ENCODE peak calls at places on chromosome 17, in nine cellular contexts. W is HCEC 1CT; L is progenitor cell of endocrine pancreas; K is T-cell; V is CD8-positive, alpha-beta T cell; S is caudate nucleus; Z is activated T-cell treated with anti-CD3 and anti-CD28 coated beads, Interleukin-2, amount 50 U/mL, for 72 hours; E is fibroblast of gingiva; X is activated naive CD8-positive, alpha-beta T cell treated with anti-CD3 and anti-CD28 coated beads, Interleukin-2, amount 50 U/mL, for 24 hours. C is an unnamed sample.

GRCh38 chr17:11023639-11024479 is 186.0 kb upstream of the PIRT start:
- DNase-seq in W (no peak), L (no peak), K (no peak), V (no peak), S (no peak), Z (no peak), E (no peak), X (no peak), C (no peak)

GRCh38 chr17:66737524-66737923 is 97.4 kb upstream of the CACNG5 start:
- DNase-seq in W (no peak), L (no peak), K (no peak), V (no peak), S (peak; percentile 26), Z (no peak), E (peak; percentile 45), X (no peak), C (no peak)

GRCh38 chr17:12078791-12079190 is 58.1 kb downstream of the MAP2K4 start:
- DNase-seq in W (peak; percentile 61), L (no peak), K (no peak), V (no peak), S (no peak), Z (no peak), E (peak; percentile 27), X (no peak), C (no peak)

GRCh38 chr17:69388791-69389442 is 25.6 kb upstream of the MAP2K6 start:
- DNase-seq in W (no peak), L (no peak), K (no peak), V (no peak), S (no peak), Z (no peak), E (no peak), X (no peak), C (no peak)

GRCh38 chr17:17545031-17545820 is 46.3 kb downstream of the PEMT start:
- DNase-seq in W (no peak), L (no peak), K (no peak), V (no peak), S (no peak), Z (no peak), E (peak; percentile 57), X (no peak), C (no peak)

GRCh38 chr17:68431661-68432071 is 25.6 kb downstream of the WIPI1 start:
- DNase-seq in W (peak; percentile 7), L (no peak), K (no peak), V (peak; percentile 20), S (peak; percentile 18), Z (peak; percentile 30), E (peak; percentile 27), X (peak; percentile 32), C (peak; percentile 28)

GRCh38 chr17:33686171-33686570 is 393.1 kb upstream of the ASIC2 start:
- DNase-seq in W (no peak), L (peak; percentile 14), K (no peak), V (no peak), S (no peak), Z (peak; percentile 16), E (no peak), X (peak; percentile 28), C (peak; percentile 27)

GRCh38 chr17:35345926-35346771 is 27.3 kb downstream of the SLFN11 start:
- DNase-seq in W (peak; percentile 57), L (no peak), K (no peak), V (no peak), S (no peak), Z (peak; percentile 18), E (peak; percentile 69), X (peak; percentile 50), C (peak; percentile 9)

GRCh38 chr17:60386475-60387058 is 5.4 kb downstream of the USP32 start:
- DNase-seq in W (no peak), L (no peak), K (no peak), V (no peak), S (no peak), Z (no peak), E (no peak), X (no peak), C (no peak)

GRCh38 chr17:57375770-57376181 is 119.5 kb downstream of the MSI2 start:
- DNase-seq in W (no peak), L (no peak), K (no peak), V (no peak), S (no peak), Z (no peak), E (no peak), X (no peak), C (no peak)